ENCODE peak calls at places on chromosome 20, in eight cellular contexts. E, L, P, Y, D, N, V and F are unnamed samples.
A peak's percentile ranks its signal among the peaks of the same experiment; 100 is the strongest.

GRCh38 chr20:32535953-32536823 is 48.9 kb downstream of the NOL4L start:
- DNase-seq in D (no peak), E (peak; percentile 68), L (peak; percentile 59), N (peak; percentile 41), V (peak; percentile 85), Y (no peak), P (peak; percentile 51), F (no peak)

GRCh38 chr20:55057779-55058415 is 582.5 kb downstream of the DOK5 start:
- DNase-seq in N (no peak), P (no peak), Y (no peak), D (no peak), E (no peak), V (peak; percentile 10), L (no peak), F (no peak)

GRCh38 chr20:57653546-57653900 is 33.3 kb upstream of the ZBP1 start:
- DNase-seq in D (no peak), N (no peak), P (no peak), Y (no peak), E (peak; percentile 12), L (peak; percentile 15), V (no peak), F (peak; percentile 18)

GRCh38 chr20:60071965-60072364 is 113.7 kb downstream of the CDH26 start:
- DNase-seq in L (no peak), P (no peak), V (no peak), E (no peak), N (no peak), D (no peak), Y (no peak), F (no peak)

GRCh38 chr20:2109425-2110210 is 8.0 kb downstream of the STK35 start:
- DNase-seq in V (peak; percentile 46), L (peak; percentile 29), D (no peak), Y (peak; percentile 75), N (no peak), E (peak; percentile 75), P (peak; percentile 69), F (peak; percentile 89)

GRCh38 chr20:5504061-5504739 is 187.4 kb upstream of the PROKR2 start:
- DNase-seq in V (peak; percentile 56), E (peak; percentile 77), L (peak; percentile 59), Y (peak; percentile 26), P (peak; percentile 74), N (no peak), D (no peak), F (peak; percentile 67)

GRCh38 chr20:5715068-5715841 is 34.9 kb upstream of the SHLD1 start:
- DNase-seq in N (no peak), P (no peak), D (no peak), V (no peak), L (no peak), Y (no peak), E (no peak), F (no peak)

GRCh38 chr20:60254901-60255411 is 296.7 kb downstream of the CDH26 start:
- DNase-seq in P (no peak), Y (no peak), L (no peak), N (no peak), E (no peak), D (no peak), V (no peak), F (peak; percentile 73)

GRCh38 chr20:45049904-45050471 is 50.9 kb downstream of the KCNS1 start:
- DNase-seq in E (no peak), V (no peak), D (no peak), N (no peak), Y (no peak), L (no peak), P (no peak), F (no peak)

GRCh38 chr20:43717616-43717995 is 9.2 kb downstream of the GTSF1L start:
- DNase-seq in P (no peak), L (no peak), V (no peak), Y (no peak), D (no peak), E (no peak), N (no peak), F (no peak)

GRCh38 chr20:8812818-8813217 is 256.1 kb upstream of the PLCB4 start:
- DNase-seq in L (no peak), N (no peak), V (no peak), E (no peak), D (no peak), P (peak; percentile 13), Y (no peak), F (peak; percentile 20)

GRCh38 chr20:46132705-46133120 is 14.6 kb downstream of the CD40 start:
- DNase-seq in D (peak; percentile 64), V (peak; percentile 63), Y (peak; percentile 46), E (peak; percentile 83), P (peak; percentile 54), N (peak; percentile 61), L (peak; percentile 81), F (peak; percentile 79)

GRCh38 chr20:62339647-62340062 is 27.5 kb downstream of the LAMA5 start:
- DNase-seq in Y (no peak), E (peak; percentile 57), N (no peak), V (peak; percentile 61), D (no peak), P (no peak), L (no peak), F (peak; percentile 69)

GRCh38 chr20:61724376-61724775 is 341.3 kb downstream of the TAF4 start:
- DNase-seq in P (no peak), Y (no peak), N (peak; percentile 36), L (no peak), E (no peak), D (no peak), V (no peak), F (no peak)

GRCh38 chr20:63173552-63174191 is 42.3 kb downstream of the YTHDF1 start:
- DNase-seq in N (no peak), L (no peak), V (no peak), E (no peak), P (no peak), D (no peak), Y (no peak), F (no peak)

GRCh38 chr20:31565699-31566331 is 39.3 kb upstream of the ID1 start:
- DNase-seq in Y (no peak), E (no peak), V (peak; percentile 27), D (no peak), P (no peak), L (no peak), N (peak; percentile 53), F (no peak)

GRCh38 chr20:58839474-58839874 is 11.2 kb downstream of the GNAS-AS1 start:
- DNase-seq in Y (no peak), L (no peak), P (no peak), D (no peak), E (peak; percentile 65), V (no peak), N (peak; percentile 70), F (no peak)

GRCh38 chr20:49386848-49387605 is 95.4 kb downstream of the KCNB1 start:
- DNase-seq in P (no peak), V (no peak), D (no peak), N (no peak), E (no peak), Y (no peak), L (no peak), F (no peak)

GRCh38 chr20:20009784-20010253 is 7.3 kb upstream of the NAA20 start:
- DNase-seq in Y (no peak), L (no peak), N (no peak), P (no peak), E (no peak), V (no peak), D (no peak), F (no peak)

GRCh38 chr20:63636752-63637633 is 10.1 kb upstream of the GMEB2 start:
- DNase-seq in D (no peak), P (no peak), Y (no peak), V (no peak), L (no peak), E (no peak), N (no peak), F (no peak)

GRCh38 chr20:31705598-31706597 is 16.8 kb downstream of the BCL2L1 start:
- DNase-seq in Y (no peak), N (no peak), D (no peak), P (no peak), E (no peak), V (peak; percentile 54), L (no peak), F (no peak)

GRCh38 chr20:53940356-53940694 is 130.1 kb downstream of the BCAS1 start:
- DNase-seq in Y (no peak), P (no peak), N (no peak), V (no peak), E (no peak), D (no peak), L (no peak), F (no peak)
- H3K4me1 ChIP-seq in Y (peaks cover 20% of the 10 kb centered on the region), P (peaks cover 19% of the 10 kb centered on the region), N (peaks cover 56% of the 10 kb centered on the region), V (peaks cover 6% of the 10 kb centered on the region), E (peaks cover 12% of the 10 kb centered on the region), D (peaks cover 28% of the 10 kb centered on the region), L (peaks cover 13% of the 10 kb centered on the region), F (peaks cover 28% of the 10 kb centered on the region)

DNA sequence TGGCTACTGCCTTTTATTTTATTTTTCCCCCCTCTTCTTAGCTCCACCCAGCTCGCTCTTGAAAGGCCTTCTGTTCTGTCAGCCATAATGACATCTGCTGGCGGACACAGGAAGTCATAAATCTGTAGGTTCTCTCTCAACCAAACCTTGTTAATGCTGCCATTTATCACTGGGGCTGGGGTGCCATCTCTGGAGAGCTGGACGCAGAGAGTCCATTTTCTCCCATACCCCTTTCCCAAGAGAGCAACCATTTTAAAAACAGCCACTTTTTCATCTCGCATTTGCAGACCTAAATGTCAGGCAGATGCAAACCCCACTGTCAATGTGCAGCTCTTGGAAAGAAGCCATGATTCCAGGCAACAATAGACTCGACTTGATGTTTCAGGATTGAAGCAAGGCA is 13.0 kb upstream of the TSHZ2 start:
- DNase-seq in P (no peak), N (peak; percentile 20), L (no peak), V (no peak), D (no peak), Y (no peak), E (no peak), F (peak; percentile 37)
- TF ChIP-seq CTCF in P (no peak), N (no peak), L (no peak), V (no peak), D (peak; percentile 12), Y (no peak), E (no peak), F (no peak)

GRCh38 chr20:40689943-40690835 is 1.2 kb upstream of the MAFB start:
- DNase-seq in N (peak; percentile 86), V (peak; percentile 83), P (peak; percentile 89), D (peak; percentile 95), L (peak; percentile 92), E (peak; percentile 94), Y (peak; percentile 83), F (peak; percentile 95)

GRCh38 chr20:40688129-40689099 is 622 bp downstream of the MAFB start:
- DNase-seq in V (no peak), N (peak; percentile 31), E (no peak), L (peak; percentile 40), P (peak; percentile 25), D (peak; percentile 68), Y (no peak), F (peak; percentile 68)

GRCh38 chr20:40690836-40691565 is 2.0 kb upstream of the MAFB start:
- DNase-seq in E (no peak), Y (no peak), V (no peak), P (no peak), N (no peak), L (peak; percentile 16), D (no peak), F (no peak)

GRCh38 chr20:40687384-40688128 is 1.5 kb downstream of the MAFB start:
- DNase-seq in V (no peak), N (no peak), L (peak; percentile 58), Y (peak; percentile 70), E (peak; percentile 72), P (peak; percentile 54), D (peak; percentile 88), F (peak; percentile 60)

GRCh38 chr20:40689100-40689942 is at the start of gene MAFB:
- DNase-seq in P (peak; percentile 94), L (peak; percentile 93), E (peak; percentile 91), D (peak; percentile 96), N (peak; percentile 44), V (peak; percentile 80), Y (peak; percentile 86), F (peak; percentile 96)
- TF ChIP-seq POLR2A in P (peak; percentile 68), L (peak; percentile 94), E (no peak), D (peak; percentile 100), N (peak; percentile 7), V (peak; percentile 89), Y (peak; percentile 100), F (peak; percentile 99)

GRCh38 chr20:363319-364078 is 16.6 kb downstream of the NRSN2 start:
- DNase-seq in P (no peak), D (no peak), L (no peak), V (no peak), N (peak; percentile 66), Y (no peak), E (no peak), F (peak; percentile 20)
- H3K4me1 ChIP-seq in P (no peaks in the 10 kb centered on the region), D (peaks cover 15% of the 10 kb centered on the region), L (no peaks in the 10 kb centered on the region), V (no peaks in the 10 kb centered on the region), N (peaks cover 88% of the 10 kb centered on the region), Y (no peaks in the 10 kb centered on the region), E (no peaks in the 10 kb centered on the region), F (no peaks in the 10 kb centered on the region)